ENCODE peak calls at places on chromosomes 3 and 15, in five cellular contexts. N, J, C, E and P are unnamed samples.

GRCh38 chr15:48411971-48412591 is 80.9 kb downstream of the DUT start:
- DNase-seq in N (no peak), J (no peak), C (no peak), E (no peak), P (no peak)

GRCh38 chr15:41887893-41888292 is 6.0 kb downstream of the SPTBN5 start:
- DNase-seq in N (no peak), J (no peak), C (no peak), E (no peak), P (no peak)

GRCh38 chr3:149150436-149150835 is 21.0 kb downstream of the HPS3 start:
- DNase-seq in N (no peak), J (no peak), C (no peak), E (no peak), P (no peak)

GRCh38 chr3:115512565-115513410 is 110.5 kb upstream of the GAP43 start:
- DNase-seq in N (no peak), J (peak), C (no peak), E (peak), P (no peak)

GRCh38 chr15:41543521-41543870 is 561 bp downstream of the RPAP1 start:
- DNase-seq in N (no peak), J (no peak), C (no peak), E (no peak), P (no peak)

GRCh38 chr15:74776851-74777768 is 4.8 kb upstream of the CSK start:
- DNase-seq in N (no peak), J (peak), C (peak), E (no peak), P (peak)

GRCh38 chr3:191388823-191389222 is 58.5 kb upstream of the UTS2B start:
- DNase-seq in N (no peak), J (no peak), C (no peak), E (no peak), P (no peak)

GRCh38 chr3:129051776-129052400 is 8.7 kb upstream of the GP9 start:
- DNase-seq in N (peak), J (peak), C (no peak), E (peak), P (no peak)

GRCh38 chr15:91348812-91349500 is 248.9 kb downstream of the SV2B start:
- DNase-seq in N (no peak), J (no peak), C (no peak), E (no peak), P (no peak)

GRCh38 chr3:61381745-61382392 is 130.6 kb upstream of the FHIT start:
- DNase-seq in N (no peak), J (no peak), C (no peak), E (no peak), P (peak)

GRCh38 chr15:34436956-34437442 is 609 bp downstream of the GOLGA8A start:
- DNase-seq in N (peak), J (peak), C (peak), E (peak), P (peak)

GRCh38 chr3:49276475-49277356 is at the start of gene C3orf62:
- DNase-seq in N (peak), J (peak), C (peak), E (peak), P (peak)

GRCh38 chr15:60972866-60973265 is 256.2 kb downstream of the RORA start:
- DNase-seq in N (no peak), J (no peak), C (no peak), E (no peak), P (no peak)

GRCh38 chr3:30551266-30551665 is 55.1 kb upstream of the TGFBR2 start:
- DNase-seq in N (no peak), J (peak), C (no peak), E (no peak), P (no peak)

GRCh38 chr3:85081191-85081895 is 122.6 kb downstream of the CADM2 start:
- DNase-seq in N (no peak), J (peak), C (no peak), E (no peak), P (no peak)

GRCh38 chr15:26872206-26872605 is 5.3 kb downstream of the GABRA5 start:
- DNase-seq in N (no peak), J (peak), C (no peak), E (no peak), P (no peak)

GRCh38 chr15:71282086-71282485 is 166.8 kb downstream of the THSD4 start:
- DNase-seq in N (no peak), J (no peak), C (no peak), E (no peak), P (no peak)

GRCh38 chr15:89662893-89663673 is 7.8 kb upstream of the KIF7 start:
- DNase-seq in N (peak), J (peak), C (no peak), E (peak), P (no peak)

GRCh38 chr3:56667973-56668579 is 15.0 kb downstream of the TASOR start:
- DNase-seq in N (no peak), J (no peak), C (no peak), E (no peak), P (no peak)

GRCh38 chr15:78056714-78057269 is 20.7 kb downstream of the TBC1D2B start:
- DNase-seq in N (no peak), J (no peak), C (no peak), E (no peak), P (no peak)

GRCh38 chr15:70276401-70276800 is 178.7 kb upstream of the TLE3 start:
- DNase-seq in N (no peak), J (no peak), C (no peak), E (no peak), P (no peak)

GRCh38 chr15:52503788-52504496 is 24.7 kb downstream of the MYO5A start:
- DNase-seq in N (no peak), J (no peak), C (peak), E (no peak), P (peak)

GRCh38 chr3:172201136-172201989 is 162.0 kb downstream of the FNDC3B start:
- DNase-seq in N (peak), J (no peak), C (no peak), E (peak), P (no peak)

GRCh38 chr3:127420355-127420655 is 132.5 kb upstream of the PRR20G start:
- DNase-seq in N (no peak), J (peak), C (no peak), E (no peak), P (no peak)

GRCh38 chr3:194740859-194741486 is 55.3 kb downstream of the FAM43A start:
- DNase-seq in N (no peak), J (peak), C (no peak), E (no peak), P (no peak)

GRCh38 chr3:90035643-90036042 is 928.2 kb downstream of the EPHA3 start:
- DNase-seq in N (no peak), J (no peak), C (no peak), E (no peak), P (no peak)

GRCh38 chr3:42892807-42893206 is 13.1 kb upstream of the ZNF662 start:
- DNase-seq in N (no peak), J (no peak), C (no peak), E (no peak), P (no peak)

GRCh38 chr15:51333571-51333970 is 4.8 kb downstream of the CYP19A1 start:
- DNase-seq in N (no peak), J (no peak), C (no peak), E (no peak), P (no peak)

GRCh38 chr15:31847961-31848360 is 182.4 kb upstream of the CHRNA7 start:
- DNase-seq in N (no peak), J (no peak), C (no peak), E (no peak), P (no peak)

GRCh38 chr3:195544634-195545033 is 1.5 kb upstream of the PPP1R2 start:
- DNase-seq in N (no peak), J (no peak), C (no peak), E (peak), P (no peak)

GRCh38 chr15:42090375-42090774 is 4.0 kb downstream of the PLA2G4D start:
- DNase-seq in N (no peak), J (no peak), C (no peak), E (no peak), P (no peak)

GRCh38 chr3:42698216-42698910 is 4.2 kb downstream of the HHATL start:
- DNase-seq in N (no peak), J (no peak), C (no peak), E (no peak), P (no peak)

GRCh38 chr3:108406661-108407206 is 103.7 kb downstream of the MYH15 start:
- DNase-seq in N (no peak), J (no peak), C (peak), E (no peak), P (peak)

GRCh38 chr3:39132096-39133092 is 21.0 kb downstream of the CSRNP1 start:
- DNase-seq in N (no peak), J (no peak), C (no peak), E (no peak), P (no peak)

GRCh38 chr15:72318408-72318942 is 1.5 kb downstream of the CELF6 start:
- DNase-seq in N (no peak), J (no peak), C (no peak), E (no peak), P (no peak)

GRCh38 chr15:75891895-75892294 is 11.8 kb upstream of the FBXO22 start:
- DNase-seq in N (no peak), J (no peak), C (no peak), E (no peak), P (no peak)

GRCh38 chr3:66406186-66406585 is 94.6 kb downstream of the LRIG1 start:
- DNase-seq in N (peak), J (no peak), C (no peak), E (no peak), P (no peak)

GRCh38 chr3:128547368-128547987 is 54.5 kb upstream of the GATA2 start:
- DNase-seq in N (no peak), J (no peak), C (no peak), E (no peak), P (no peak)

GRCh38 chr3:148101061-148101460 is 596.6 kb upstream of the AGTR1 start:
- DNase-seq in N (no peak), J (no peak), C (no peak), E (no peak), P (no peak)

GRCh38 chr3:136788154-136788553 is 30.8 kb upstream of the SLC35G2 start:
- DNase-seq in N (no peak), J (no peak), C (no peak), E (no peak), P (no peak)

DNA sequence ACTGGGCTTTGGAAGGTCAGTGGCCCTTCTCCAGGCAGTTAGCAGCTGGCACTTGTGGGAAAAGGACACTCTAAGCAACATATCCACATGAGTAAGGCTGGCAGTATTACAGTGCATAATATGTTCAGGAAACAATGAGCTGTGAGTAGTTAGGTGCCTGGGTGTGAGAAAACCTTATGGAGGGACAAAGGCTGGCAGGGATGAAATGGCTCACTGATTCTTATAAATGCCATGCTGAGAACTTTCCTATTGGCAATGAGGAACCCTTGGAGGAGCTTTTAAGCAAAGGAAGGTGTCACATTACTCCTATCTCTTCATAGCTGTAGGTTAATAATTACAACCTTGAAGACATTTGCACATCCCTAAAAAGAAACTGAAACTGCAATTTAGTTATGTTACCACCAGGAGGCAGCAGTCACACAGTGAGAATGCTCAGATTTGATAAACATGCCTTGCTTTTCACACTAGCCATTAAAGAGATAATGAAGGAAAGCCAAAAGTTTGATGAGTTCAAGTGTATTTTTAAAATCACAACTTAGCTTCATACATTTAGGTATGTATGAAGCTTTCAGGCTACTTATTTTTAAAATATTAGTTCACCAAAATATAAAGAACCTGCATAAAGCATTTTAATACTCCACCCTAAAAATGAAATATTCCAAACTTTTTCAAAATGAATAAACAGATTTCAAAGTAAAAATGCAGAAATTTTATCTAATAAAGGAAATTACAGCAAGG is 136.6 kb upstream of the SLC2A2 start:
- DNase-seq in N (no peak), J (no peak), C (no peak), E (no peak), P (peak)
- TF ChIP-seq CTCF in N (peak), J (peak), C (peak), E (peak), P (peak)

GRCh38 chr3:137792633-137793271 is 28.6 kb downstream of the SOX14 start:
- DNase-seq in N (no peak), J (peak), C (peak), E (no peak), P (peak)
- TF ChIP-seq CTCF in N (peak), J (peak), C (peak), E (peak), P (peak)

GRCh38 chr15:25783607-25784131 is 79.5 kb downstream of the ATP10A start:
- DNase-seq in N (no peak), J (peak), C (no peak), E (no peak), P (no peak)
- TF ChIP-seq CTCF in N (no peak), J (peak), C (peak), E (peak), P (peak)

GRCh38 chr3:157767602-157768001 is 264.4 kb upstream of the VEPH1 start:
- DNase-seq in N (no peak), J (no peak), C (no peak), E (no peak), P (no peak)

GRCh38 chr3:157763644-157764043 is 260.4 kb upstream of the VEPH1 start:
- DNase-seq in N (no peak), J (no peak), C (no peak), E (no peak), P (no peak)

GRCh38 chr3:157769378-157769777 is 266.2 kb upstream of the VEPH1 start:
- DNase-seq in N (no peak), J (no peak), C (no peak), E (no peak), P (no peak)
- TF ChIP-seq CTCF in N (no peak), J (peak), C (no peak), E (no peak), P (no peak)

GRCh38 chr3:13358051-13358450 is 62.1 kb downstream of the NUP210 start:
- DNase-seq in N (no peak), J (no peak), C (no peak), E (no peak), P (no peak)

GRCh38 chr3:13349823-13350222 is 70.3 kb downstream of the NUP210 start:
- DNase-seq in N (no peak), J (no peak), C (no peak), E (no peak), P (no peak)

GRCh38 chr3:13352621-13353131 is 67.4 kb downstream of the NUP210 start:
- DNase-seq in N (no peak), J (no peak), C (no peak), E (no peak), P (no peak)

GRCh38 chr3:13357074-13357473 is 63.0 kb downstream of the NUP210 start:
- DNase-seq in N (no peak), J (no peak), C (no peak), E (no peak), P (no peak)

GRCh38 chr3:13353936-13354542 is 66.1 kb downstream of the NUP210 start:
- DNase-seq in N (no peak), J (peak), C (no peak), E (no peak), P (no peak)
- TF ChIP-seq CTCF in N (no peak), J (peak), C (peak), E (peak), P (no peak)

DNA sequence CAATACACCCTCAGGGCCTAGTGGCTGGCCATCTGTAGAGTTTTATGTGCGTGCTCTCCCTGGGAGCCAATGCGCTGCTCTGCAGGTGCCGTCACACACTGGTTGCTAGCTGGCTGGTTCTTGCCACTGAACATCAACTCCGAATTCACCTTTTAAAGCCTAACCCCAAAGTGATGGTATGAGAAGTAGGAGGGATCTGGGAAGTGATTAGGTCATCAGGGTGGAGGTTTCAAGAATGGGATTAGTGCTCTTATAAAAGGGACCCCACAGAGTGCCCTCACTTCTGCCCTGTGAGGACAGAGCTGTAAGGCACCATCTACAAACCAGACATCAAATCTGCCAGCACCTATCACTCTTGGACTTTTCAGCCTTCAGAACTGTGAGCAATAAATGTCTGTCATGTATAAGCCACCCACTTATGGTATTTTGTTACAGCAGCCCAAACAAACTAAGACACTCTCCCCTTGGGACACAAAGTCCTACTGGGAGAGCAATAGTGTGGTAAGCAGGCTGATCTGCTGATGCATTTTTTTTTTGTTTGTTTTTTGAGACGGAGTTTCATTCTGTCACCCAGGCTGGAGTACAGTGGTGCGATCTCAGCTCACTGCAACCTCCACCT is 20.3 kb downstream of the RGMA start:
- DNase-seq in N (peak), J (no peak), C (no peak), E (no peak), P (no peak)
- TF ChIP-seq CTCF in N (no peak), J (no peak), C (no peak), E (no peak), P (no peak)

GRCh38 chr3:52494446-52494845 is 692 bp upstream of the STAB1 start:
- DNase-seq in N (no peak), J (peak), C (no peak), E (no peak), P (no peak)
- TF ChIP-seq CTCF in N (no peak), J (peak), C (no peak), E (no peak), P (no peak)

DNA sequence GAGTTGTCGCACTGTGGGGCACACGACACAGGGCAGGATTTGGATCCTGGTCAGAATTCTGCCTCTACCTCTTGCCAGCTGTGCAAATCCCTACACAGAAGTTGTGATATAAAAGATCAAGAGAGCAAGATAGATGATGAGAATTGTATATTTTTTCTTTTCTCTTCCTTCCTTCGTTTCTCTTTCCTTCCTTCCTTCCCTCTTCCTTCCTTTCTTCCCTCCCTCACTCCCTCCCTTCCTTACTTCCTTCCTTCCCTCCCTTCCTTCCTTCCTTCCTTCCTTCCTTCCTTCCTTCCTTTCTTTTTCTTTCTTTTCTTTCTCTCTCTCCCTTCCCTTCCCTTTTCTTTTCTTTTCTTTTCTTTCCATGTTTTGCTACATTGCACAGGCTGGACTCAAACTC is 12.0 kb upstream of the AHSG start:
- DNase-seq in N (no peak), J (no peak), C (no peak), E (no peak), P (no peak)
- TF ChIP-seq CTCF in N (no peak), J (no peak), C (no peak), E (no peak), P (no peak)

GRCh38 chr3:5799421-5799820 is 611.9 kb downstream of the EDEM1 start:
- DNase-seq in N (no peak), J (no peak), C (no peak), E (no peak), P (no peak)
- TF ChIP-seq CTCF in N (no peak), J (peak), C (no peak), E (no peak), P (no peak)

DNA sequence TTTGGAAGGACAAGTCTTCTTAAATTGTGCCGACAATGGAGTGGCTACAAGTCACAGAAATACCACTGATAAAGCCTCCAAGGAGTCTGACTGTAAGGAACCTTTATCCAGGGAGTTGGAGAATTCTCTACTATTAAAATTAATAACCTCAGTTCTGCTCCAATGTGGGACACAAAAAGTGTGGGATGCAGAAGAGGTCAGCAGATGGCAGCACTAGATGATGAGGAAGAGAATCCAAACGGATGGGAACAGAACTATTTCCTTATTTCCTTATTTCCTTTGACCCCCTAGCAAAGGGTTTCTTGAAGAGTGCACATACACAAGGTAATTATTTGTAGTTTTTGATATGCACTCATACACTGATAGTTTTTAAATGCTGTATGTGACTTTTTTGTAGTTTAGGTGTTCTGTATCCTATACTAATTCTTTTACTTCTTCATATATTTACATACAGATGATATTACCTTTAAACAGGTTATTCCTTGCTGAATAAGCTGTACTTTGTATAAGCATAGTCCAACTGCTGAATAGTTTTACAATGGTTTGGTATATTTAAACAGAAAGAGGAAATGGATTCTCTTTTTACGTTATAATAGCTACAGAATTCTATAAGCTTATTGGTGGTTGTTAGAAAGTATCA is 25.6 kb upstream of the NLGN1 start:
- DNase-seq in N (no peak), J (peak), C (no peak), E (no peak), P (no peak)
- TF ChIP-seq CTCF in N (peak), J (peak), C (peak), E (peak), P (peak)